ENCODE peak calls at places on chromosome 1, in four cellular contexts. P is T follicular helper cell, M is tibial artery, V is GDM1. O is an unnamed sample.

GRCh38 chr1:111769517-111770146 is 13.9 kb downstream of the DDX20 start:
- DNase-seq in M (no peak), P (peak; percentile 45), V (peak; percentile 16), O (peak; percentile 70)

GRCh38 chr1:91613594-91613993 is 112.9 kb downstream of the CDC7 start:
- DNase-seq in P (no peak), V (no peak), M (no peak), O (no peak)

GRCh38 chr1:44714944-44715571 is 15.9 kb downstream of the RNU5D-1 start:
- DNase-seq in P (peak; percentile 53), M (peak; percentile 75), V (peak; percentile 77), O (peak; percentile 78)

GRCh38 chr1:28801461-28801860 is 10.5 kb upstream of the OPRD1 start:
- DNase-seq in M (no peak), P (no peak), V (no peak), O (no peak)

GRCh38 chr1:156146006-156146748 is 7.2 kb upstream of the SEMA4A start:
- DNase-seq in V (peak; percentile 82), P (no peak), M (peak; percentile 85), O (peak; percentile 67)

GRCh38 chr1:11835441-11836225 is 11.9 kb downstream of the NPPA start:
- DNase-seq in P (no peak), M (no peak), V (no peak), O (no peak)

GRCh38 chr1:19208710-19209438 is 1.2 kb downstream of the UBR4 start:
- DNase-seq in M (no peak), V (no peak), P (no peak), O (no peak)

GRCh38 chr1:154755858-154756730 is 114.0 kb downstream of the KCNN3 start:
- DNase-seq in V (no peak), P (no peak), M (no peak), O (no peak)

GRCh38 chr1:117930484-117930883 is 945 bp downstream of the WDR3 start:
- DNase-seq in P (no peak), M (no peak), V (no peak), O (no peak)

GRCh38 chr1:36154765-36155559 is 998 bp upstream of the MAP7D1 start:
- DNase-seq in M (peak; percentile 85), V (no peak), P (no peak), O (no peak)

GRCh38 chr1:153958961-153959260 is 499 bp upstream of the CRTC2 start:
- DNase-seq in V (no peak), P (no peak), M (no peak), O (no peak)

GRCh38 chr1:92709738-92710137 is 75.2 kb downstream of the EVI5 start:
- DNase-seq in M (no peak), P (no peak), V (no peak), O (no peak)

GRCh38 chr1:156480411-156481192 is 20.0 kb downstream of the MEF2D start:
- DNase-seq in M (no peak), V (peak; percentile 10), P (peak; percentile 74), O (peak; percentile 58)

GRCh38 chr1:55446351-55446750 is 231.2 kb upstream of the USP24 start:
- DNase-seq in V (no peak), P (no peak), M (no peak), O (no peak)

GRCh38 chr1:45394342-45394741 is 54.1 kb upstream of the MUTYH start:
- DNase-seq in P (no peak), M (no peak), V (no peak), O (peak; percentile 7)

GRCh38 chr1:158998781-158999161 is 10.9 kb upstream of the IFI16 start:
- DNase-seq in M (peak; percentile 78), P (peak; percentile 23), V (peak; percentile 41), O (no peak)

GRCh38 chr1:180921386-180921785 is 8.7 kb downstream of the KIAA1614 start:
- DNase-seq in P (no peak), V (no peak), M (no peak), O (no peak)

GRCh38 chr1:23178931-23179330 is 10.3 kb upstream of the LUZP1 start:
- DNase-seq in V (no peak), P (no peak), M (no peak), O (no peak)

GRCh38 chr1:206912445-206913095 is 9.2 kb downstream of the FCMR start:
- DNase-seq in P (peak; percentile 43), V (peak; percentile 62), M (peak; percentile 75), O (no peak)

GRCh38 chr1:247935781-247936180 is 11.1 kb downstream of the OR2AJ1 start:
- DNase-seq in M (no peak), V (no peak), P (no peak), O (no peak)

GRCh38 chr1:36321119-36321951 is 2.1 kb downstream of the EVA1B start:
- DNase-seq in V (no peak), M (peak; percentile 91), P (no peak), O (no peak)

GRCh38 chr1:168476588-168477379 is 67.0 kb downstream of the XCL2 start:
- DNase-seq in P (no peak), V (peak; percentile 16), M (no peak), O (peak; percentile 17)

GRCh38 chr1:24454684-24455091 is 39.1 kb downstream of the NIPAL3 start:
- DNase-seq in V (no peak), M (no peak), P (no peak), O (no peak)

GRCh38 chr1:215679231-215679630 is 112.1 kb downstream of the KCTD3 start:
- DNase-seq in M (no peak), V (no peak), P (no peak), O (no peak)

GRCh38 chr1:156910309-156910782 is 10.1 kb upstream of the LRRC71 start:
- DNase-seq in M (no peak), P (peak; percentile 33), V (peak; percentile 12), O (peak; percentile 37)

GRCh38 chr1:20058531-20058930 is 11.5 kb upstream of the PLA2G5 start:
- DNase-seq in V (no peak), M (no peak), P (no peak), O (no peak)

GRCh38 chr1:116232989-116233514 is 121.9 kb downstream of the MAB21L3 start:
- DNase-seq in P (peak; percentile 4), V (no peak), M (no peak), O (no peak)

GRCh38 chr1:7334475-7335035 is 436.5 kb upstream of the VAMP3 start:
- DNase-seq in M (no peak), V (no peak), P (no peak), O (no peak)